ENCODE peak calls at places on chromosomes 6 and 20, in six cellular contexts. One of them, this sample, is unnamed.

GRCh38 chr6:112234596-112234995 is 19.8 kb downstream of the LAMA4 start:
- DNase-seq in NCI-H1092 treated with DMSO at 0.1 percent for 48 hours: no peak
- DNase-seq in stimulated activated CD8-positive, alpha-beta memory T cell treated with anti-CD3 and anti-CD28 coated beads, Interleukin-2, amount 100 ng/mL, for 1 hour: no peak
- DNase-seq in mesenchymal stem cell: no peak
- DNase-seq in germinal center: no peak
- DNase-seq in iris pigment epithelial cell: peak; percentile 57
- DNase-seq in this sample: no peak

GRCh38 chr6:387293-387694 is 4.3 kb upstream of the IRF4 start:
- DNase-seq in stimulated activated CD8-positive, alpha-beta memory T cell treated with anti-CD3 and anti-CD28 coated beads, Interleukin-2, amount 100 ng/mL, for 1 hour: no peak
- DNase-seq in germinal center: no peak
- DNase-seq in mesenchymal stem cell: no peak
- DNase-seq in NCI-H1092 treated with DMSO at 0.1 percent for 48 hours: no peak
- DNase-seq in iris pigment epithelial cell: peak; percentile 47
- DNase-seq in this sample: no peak

GRCh38 chr6:129340983-129341382 is 369.0 kb downstream of the ARHGAP18 start:
- DNase-seq in germinal center: no peak
- DNase-seq in stimulated activated CD8-positive, alpha-beta memory T cell treated with anti-CD3 and anti-CD28 coated beads, Interleukin-2, amount 100 ng/mL, for 1 hour: no peak
- DNase-seq in NCI-H1092 treated with DMSO at 0.1 percent for 48 hours: no peak
- DNase-seq in mesenchymal stem cell: peak; percentile 57
- DNase-seq in iris pigment epithelial cell: peak; percentile 92
- DNase-seq in this sample: no peak

GRCh38 chr6:84263557-84263956 is 36.1 kb upstream of the CEP162 start:
- DNase-seq in stimulated activated CD8-positive, alpha-beta memory T cell treated with anti-CD3 and anti-CD28 coated beads, Interleukin-2, amount 100 ng/mL, for 1 hour: no peak
- DNase-seq in germinal center: no peak
- DNase-seq in mesenchymal stem cell: no peak
- DNase-seq in NCI-H1092 treated with DMSO at 0.1 percent for 48 hours: no peak
- DNase-seq in iris pigment epithelial cell: no peak
- DNase-seq in this sample: no peak

GRCh38 chr6:16929814-16930213 is 168.6 kb upstream of the ATXN1 start:
- DNase-seq in NCI-H1092 treated with DMSO at 0.1 percent for 48 hours: no peak
- DNase-seq in mesenchymal stem cell: peak; percentile 98
- DNase-seq in stimulated activated CD8-positive, alpha-beta memory T cell treated with anti-CD3 and anti-CD28 coated beads, Interleukin-2, amount 100 ng/mL, for 1 hour: no peak
- DNase-seq in iris pigment epithelial cell: peak; percentile 95
- DNase-seq in germinal center: no peak
- DNase-seq in this sample: no peak

GRCh38 chr20:24699321-24700165 is 230.1 kb downstream of the SYNDIG1 start:
- DNase-seq in stimulated activated CD8-positive, alpha-beta memory T cell treated with anti-CD3 and anti-CD28 coated beads, Interleukin-2, amount 100 ng/mL, for 1 hour: no peak
- DNase-seq in NCI-H1092 treated with DMSO at 0.1 percent for 48 hours: no peak
- DNase-seq in germinal center: no peak
- DNase-seq in iris pigment epithelial cell: no peak
- DNase-seq in mesenchymal stem cell: no peak
- DNase-seq in this sample: no peak

GRCh38 chr6:7976485-7977010 is 66.0 kb upstream of the TXNDC5 start:
- DNase-seq in stimulated activated CD8-positive, alpha-beta memory T cell treated with anti-CD3 and anti-CD28 coated beads, Interleukin-2, amount 100 ng/mL, for 1 hour: no peak
- DNase-seq in mesenchymal stem cell: no peak
- DNase-seq in germinal center: no peak
- DNase-seq in NCI-H1092 treated with DMSO at 0.1 percent for 48 hours: no peak
- DNase-seq in iris pigment epithelial cell: no peak
- DNase-seq in this sample: no peak

GRCh38 chr20:47740225-47741184 is 44.8 kb downstream of the SULF2 start:
- DNase-seq in iris pigment epithelial cell: no peak
- DNase-seq in NCI-H1092 treated with DMSO at 0.1 percent for 48 hours: no peak
- DNase-seq in germinal center: no peak
- DNase-seq in stimulated activated CD8-positive, alpha-beta memory T cell treated with anti-CD3 and anti-CD28 coated beads, Interleukin-2, amount 100 ng/mL, for 1 hour: no peak
- DNase-seq in mesenchymal stem cell: no peak
- DNase-seq in this sample: peak; percentile 31

GRCh38 chr20:12113468-12114371 is 196.0 kb downstream of the BTBD3 start:
- DNase-seq in germinal center: no peak
- DNase-seq in NCI-H1092 treated with DMSO at 0.1 percent for 48 hours: peak; percentile 7
- DNase-seq in iris pigment epithelial cell: peak; percentile 68
- DNase-seq in stimulated activated CD8-positive, alpha-beta memory T cell treated with anti-CD3 and anti-CD28 coated beads, Interleukin-2, amount 100 ng/mL, for 1 hour: no peak
- DNase-seq in mesenchymal stem cell: peak; percentile 9
- DNase-seq in this sample: no peak

GRCh38 chr6:20722442-20722841 is 188.2 kb downstream of the CDKAL1 start:
- DNase-seq in stimulated activated CD8-positive, alpha-beta memory T cell treated with anti-CD3 and anti-CD28 coated beads, Interleukin-2, amount 100 ng/mL, for 1 hour: no peak
- DNase-seq in germinal center: no peak
- DNase-seq in iris pigment epithelial cell: no peak
- DNase-seq in mesenchymal stem cell: no peak
- DNase-seq in NCI-H1092 treated with DMSO at 0.1 percent for 48 hours: no peak
- DNase-seq in this sample: no peak

GRCh38 chr6:159378361-159378760 is 209.2 kb downstream of the FNDC1 start:
- DNase-seq in stimulated activated CD8-positive, alpha-beta memory T cell treated with anti-CD3 and anti-CD28 coated beads, Interleukin-2, amount 100 ng/mL, for 1 hour: no peak
- DNase-seq in iris pigment epithelial cell: peak; percentile 3
- DNase-seq in mesenchymal stem cell: no peak
- DNase-seq in NCI-H1092 treated with DMSO at 0.1 percent for 48 hours: no peak
- DNase-seq in germinal center: no peak
- DNase-seq in this sample: no peak

GRCh38 chr20:5731753-5732366 is 18.3 kb upstream of the SHLD1 start:
- DNase-seq in germinal center: no peak
- DNase-seq in NCI-H1092 treated with DMSO at 0.1 percent for 48 hours: no peak
- DNase-seq in stimulated activated CD8-positive, alpha-beta memory T cell treated with anti-CD3 and anti-CD28 coated beads, Interleukin-2, amount 100 ng/mL, for 1 hour: no peak
- DNase-seq in iris pigment epithelial cell: no peak
- DNase-seq in mesenchymal stem cell: no peak
- DNase-seq in this sample: no peak

GRCh38 chr6:152566040-152566875 is 70.9 kb downstream of the SYNE1 start:
- DNase-seq in germinal center: no peak
- DNase-seq in NCI-H1092 treated with DMSO at 0.1 percent for 48 hours: no peak
- DNase-seq in iris pigment epithelial cell: peak; percentile 35
- DNase-seq in mesenchymal stem cell: no peak
- DNase-seq in stimulated activated CD8-positive, alpha-beta memory T cell treated with anti-CD3 and anti-CD28 coated beads, Interleukin-2, amount 100 ng/mL, for 1 hour: no peak
- DNase-seq in this sample: no peak

GRCh38 chr6:110191477-110191876 is 11.2 kb downstream of the CDC40 start:
- DNase-seq in NCI-H1092 treated with DMSO at 0.1 percent for 48 hours: no peak
- DNase-seq in stimulated activated CD8-positive, alpha-beta memory T cell treated with anti-CD3 and anti-CD28 coated beads, Interleukin-2, amount 100 ng/mL, for 1 hour: no peak
- DNase-seq in germinal center: no peak
- DNase-seq in mesenchymal stem cell: no peak
- DNase-seq in iris pigment epithelial cell: no peak
- DNase-seq in this sample: no peak

GRCh38 chr6:145733770-145734169 is 1.6 kb downstream of the EPM2A start:
- DNase-seq in iris pigment epithelial cell: peak; percentile 31
- DNase-seq in germinal center: no peak
- DNase-seq in stimulated activated CD8-positive, alpha-beta memory T cell treated with anti-CD3 and anti-CD28 coated beads, Interleukin-2, amount 100 ng/mL, for 1 hour: no peak
- DNase-seq in NCI-H1092 treated with DMSO at 0.1 percent for 48 hours: peak; percentile 78
- DNase-seq in mesenchymal stem cell: peak; percentile 24
- DNase-seq in this sample: no peak

GRCh38 chr6:165055231-165055630 is 254.2 kb downstream of the C6orf118 start:
- DNase-seq in stimulated activated CD8-positive, alpha-beta memory T cell treated with anti-CD3 and anti-CD28 coated beads, Interleukin-2, amount 100 ng/mL, for 1 hour: no peak
- DNase-seq in mesenchymal stem cell: no peak
- DNase-seq in germinal center: no peak
- DNase-seq in iris pigment epithelial cell: no peak
- DNase-seq in NCI-H1092 treated with DMSO at 0.1 percent for 48 hours: no peak
- DNase-seq in this sample: no peak

GRCh38 chr6:33904050-33904827 is 100.4 kb upstream of the MLN start:
- DNase-seq in germinal center: no peak
- DNase-seq in iris pigment epithelial cell: no peak
- DNase-seq in stimulated activated CD8-positive, alpha-beta memory T cell treated with anti-CD3 and anti-CD28 coated beads, Interleukin-2, amount 100 ng/mL, for 1 hour: peak; percentile 41
- DNase-seq in NCI-H1092 treated with DMSO at 0.1 percent for 48 hours: no peak
- DNase-seq in mesenchymal stem cell: no peak
- DNase-seq in this sample: no peak

GRCh38 chr6:128641701-128642100 is 121.3 kb upstream of the PTPRK start:
- DNase-seq in germinal center: no peak
- DNase-seq in mesenchymal stem cell: peak; percentile 29
- DNase-seq in iris pigment epithelial cell: peak; percentile 16
- DNase-seq in stimulated activated CD8-positive, alpha-beta memory T cell treated with anti-CD3 and anti-CD28 coated beads, Interleukin-2, amount 100 ng/mL, for 1 hour: no peak
- DNase-seq in NCI-H1092 treated with DMSO at 0.1 percent for 48 hours: no peak
- DNase-seq in this sample: no peak

GRCh38 chr6:32133786-32134185 is 3.7 kb upstream of the FKBPL start:
- DNase-seq in mesenchymal stem cell: no peak
- DNase-seq in NCI-H1092 treated with DMSO at 0.1 percent for 48 hours: no peak
- DNase-seq in stimulated activated CD8-positive, alpha-beta memory T cell treated with anti-CD3 and anti-CD28 coated beads, Interleukin-2, amount 100 ng/mL, for 1 hour: no peak
- DNase-seq in iris pigment epithelial cell: peak; percentile 55
- DNase-seq in germinal center: no peak
- DNase-seq in this sample: no peak

GRCh38 chr6:166955121-166955864 is 1.1 kb downstream of the RNASET2 start:
- DNase-seq in stimulated activated CD8-positive, alpha-beta memory T cell treated with anti-CD3 and anti-CD28 coated beads, Interleukin-2, amount 100 ng/mL, for 1 hour: no peak
- DNase-seq in NCI-H1092 treated with DMSO at 0.1 percent for 48 hours: no peak
- DNase-seq in iris pigment epithelial cell: no peak
- DNase-seq in mesenchymal stem cell: peak; percentile 25
- DNase-seq in germinal center: peak; percentile 64
- DNase-seq in this sample: no peak

GRCh38 chr6:88368071-88368787 is 202.1 kb upstream of the CNR1 start:
- DNase-seq in stimulated activated CD8-positive, alpha-beta memory T cell treated with anti-CD3 and anti-CD28 coated beads, Interleukin-2, amount 100 ng/mL, for 1 hour: no peak
- DNase-seq in mesenchymal stem cell: peak; percentile 17
- DNase-seq in NCI-H1092 treated with DMSO at 0.1 percent for 48 hours: no peak
- DNase-seq in germinal center: no peak
- DNase-seq in iris pigment epithelial cell: peak; percentile 80
- DNase-seq in this sample: no peak

GRCh38 chr6:39086294-39086693 is 28.7 kb downstream of the SAYSD1 start:
- DNase-seq in iris pigment epithelial cell: no peak
- DNase-seq in mesenchymal stem cell: no peak
- DNase-seq in germinal center: no peak
- DNase-seq in NCI-H1092 treated with DMSO at 0.1 percent for 48 hours: no peak
- DNase-seq in stimulated activated CD8-positive, alpha-beta memory T cell treated with anti-CD3 and anti-CD28 coated beads, Interleukin-2, amount 100 ng/mL, for 1 hour: no peak
- DNase-seq in this sample: no peak

GRCh38 chr6:56808871-56809359 is 146.0 kb upstream of the BEND6 start:
- DNase-seq in iris pigment epithelial cell: peak; percentile 89
- DNase-seq in mesenchymal stem cell: peak; percentile 63
- DNase-seq in NCI-H1092 treated with DMSO at 0.1 percent for 48 hours: no peak
- DNase-seq in germinal center: no peak
- DNase-seq in stimulated activated CD8-positive, alpha-beta memory T cell treated with anti-CD3 and anti-CD28 coated beads, Interleukin-2, amount 100 ng/mL, for 1 hour: no peak
- DNase-seq in this sample: no peak

GRCh38 chr6:158962371-158962770 is 37.6 kb downstream of the RSPH3 start:
- DNase-seq in NCI-H1092 treated with DMSO at 0.1 percent for 48 hours: no peak
- DNase-seq in iris pigment epithelial cell: no peak
- DNase-seq in mesenchymal stem cell: no peak
- DNase-seq in stimulated activated CD8-positive, alpha-beta memory T cell treated with anti-CD3 and anti-CD28 coated beads, Interleukin-2, amount 100 ng/mL, for 1 hour: no peak
- DNase-seq in germinal center: no peak
- DNase-seq in this sample: no peak

GRCh38 chr6:124962617-124963415 is 579 bp downstream of the RNF217 start:
- DNase-seq in mesenchymal stem cell: peak; percentile 64
- DNase-seq in NCI-H1092 treated with DMSO at 0.1 percent for 48 hours: peak; percentile 18
- DNase-seq in stimulated activated CD8-positive, alpha-beta memory T cell treated with anti-CD3 and anti-CD28 coated beads, Interleukin-2, amount 100 ng/mL, for 1 hour: no peak
- DNase-seq in germinal center: no peak
- DNase-seq in iris pigment epithelial cell: peak; percentile 57
- DNase-seq in this sample: no peak

GRCh38 chr6:163192591-163192990 is 221.9 kb upstream of the QKI start:
- DNase-seq in germinal center: no peak
- DNase-seq in stimulated activated CD8-positive, alpha-beta memory T cell treated with anti-CD3 and anti-CD28 coated beads, Interleukin-2, amount 100 ng/mL, for 1 hour: no peak
- DNase-seq in NCI-H1092 treated with DMSO at 0.1 percent for 48 hours: no peak
- DNase-seq in mesenchymal stem cell: no peak
- DNase-seq in iris pigment epithelial cell: no peak
- DNase-seq in this sample: no peak

GRCh38 chr6:83708970-83709747 is at the start of gene SNAP91:
- DNase-seq in germinal center: peak; percentile 2
- DNase-seq in NCI-H1092 treated with DMSO at 0.1 percent for 48 hours: peak; percentile 81
- DNase-seq in stimulated activated CD8-positive, alpha-beta memory T cell treated with anti-CD3 and anti-CD28 coated beads, Interleukin-2, amount 100 ng/mL, for 1 hour: no peak
- DNase-seq in mesenchymal stem cell: peak; percentile 14
- DNase-seq in iris pigment epithelial cell: peak; percentile 5
- DNase-seq in this sample: no peak

GRCh38 chr20:63100401-63100925 is 93.7 kb upstream of the BHLHE23 start:
- DNase-seq in iris pigment epithelial cell: no peak
- DNase-seq in mesenchymal stem cell: no peak
- DNase-seq in germinal center: no peak
- DNase-seq in stimulated activated CD8-positive, alpha-beta memory T cell treated with anti-CD3 and anti-CD28 coated beads, Interleukin-2, amount 100 ng/mL, for 1 hour: no peak
- DNase-seq in NCI-H1092 treated with DMSO at 0.1 percent for 48 hours: no peak
- DNase-seq in this sample: no peak

GRCh38 chr6:84411060-84411629 is 183.7 kb upstream of the CEP162 start:
- DNase-seq in NCI-H1092 treated with DMSO at 0.1 percent for 48 hours: peak; percentile 82
- DNase-seq in germinal center: no peak
- DNase-seq in iris pigment epithelial cell: peak; percentile 34
- DNase-seq in stimulated activated CD8-positive, alpha-beta memory T cell treated with anti-CD3 and anti-CD28 coated beads, Interleukin-2, amount 100 ng/mL, for 1 hour: no peak
- DNase-seq in mesenchymal stem cell: peak; percentile 6
- DNase-seq in this sample: no peak

GRCh38 chr6:7673063-7673536 is 52.8 kb upstream of the BMP6 start:
- DNase-seq in iris pigment epithelial cell: no peak
- DNase-seq in mesenchymal stem cell: no peak
- DNase-seq in germinal center: no peak
- DNase-seq in stimulated activated CD8-positive, alpha-beta memory T cell treated with anti-CD3 and anti-CD28 coated beads, Interleukin-2, amount 100 ng/mL, for 1 hour: no peak
- DNase-seq in NCI-H1092 treated with DMSO at 0.1 percent for 48 hours: no peak
- DNase-seq in this sample: peak; percentile 50

GRCh38 chr6:44386929-44387345 is 569 bp upstream of the CDC5L start:
- DNase-seq in mesenchymal stem cell: no peak
- DNase-seq in iris pigment epithelial cell: peak; percentile 62
- DNase-seq in germinal center: peak; percentile 24
- DNase-seq in stimulated activated CD8-positive, alpha-beta memory T cell treated with anti-CD3 and anti-CD28 coated beads, Interleukin-2, amount 100 ng/mL, for 1 hour: no peak
- DNase-seq in NCI-H1092 treated with DMSO at 0.1 percent for 48 hours: peak; percentile 66
- DNase-seq in this sample: no peak

GRCh38 chr6:112464901-112465661 is 118.0 kb downstream of the RFPL4B start:
- DNase-seq in NCI-H1092 treated with DMSO at 0.1 percent for 48 hours: no peak
- DNase-seq in stimulated activated CD8-positive, alpha-beta memory T cell treated with anti-CD3 and anti-CD28 coated beads, Interleukin-2, amount 100 ng/mL, for 1 hour: no peak
- DNase-seq in germinal center: no peak
- DNase-seq in mesenchymal stem cell: no peak
- DNase-seq in iris pigment epithelial cell: no peak
- DNase-seq in this sample: no peak

GRCh38 chr6:13763740-13764381 is 50.5 kb downstream of the MCUR1 start:
- DNase-seq in stimulated activated CD8-positive, alpha-beta memory T cell treated with anti-CD3 and anti-CD28 coated beads, Interleukin-2, amount 100 ng/mL, for 1 hour: no peak
- DNase-seq in mesenchymal stem cell: no peak
- DNase-seq in NCI-H1092 treated with DMSO at 0.1 percent for 48 hours: no peak
- DNase-seq in iris pigment epithelial cell: no peak
- DNase-seq in germinal center: peak; percentile 25
- DNase-seq in this sample: no peak